ENCODE peak calls at places on chromosome 6, in eight cellular contexts. One of them, this sample, is unnamed.

GRCh38 chr6:143745160-143746133 is 67.7 kb downstream of the PHACTR2 start:
- DNase-seq in transverse colon: peak; percentile 62
- DNase-seq in stimulated activated CD4-positive, alpha-beta T cell treated with anti-CD3 and anti-CD28 coated beads, Interleukin-4, amount 100 ng/mL, for 24 hours: no peak
- DNase-seq in T-cell: no peak
- DNase-seq in RPMI7951: no peak
- DNase-seq in natural killer cell treated with Interleukin-12 subunit alpha and Interleukin-12 subunit beta and Interleukin-15 and Interleukin-18, amount 100 ng/mL, for 72 hours: no peak
- DNase-seq in anterior cingulate cortex: no peak
- DNase-seq in CD8-positive, alpha-beta memory T cell: no peak
- DNase-seq in this sample: peak; percentile 91

GRCh38 chr6:168742146-168742782 is 301.3 kb downstream of the SMOC2 start:
- DNase-seq in transverse colon: no peak
- DNase-seq in stimulated activated CD4-positive, alpha-beta T cell treated with anti-CD3 and anti-CD28 coated beads, Interleukin-4, amount 100 ng/mL, for 24 hours: no peak
- DNase-seq in T-cell: no peak
- DNase-seq in RPMI7951: no peak
- DNase-seq in natural killer cell treated with Interleukin-12 subunit alpha and Interleukin-12 subunit beta and Interleukin-15 and Interleukin-18, amount 100 ng/mL, for 72 hours: no peak
- DNase-seq in anterior cingulate cortex: no peak
- DNase-seq in CD8-positive, alpha-beta memory T cell: no peak
- DNase-seq in this sample: no peak

GRCh38 chr6:45685076-45685475 is 307.3 kb upstream of the SUPT3H start:
- DNase-seq in transverse colon: no peak
- DNase-seq in stimulated activated CD4-positive, alpha-beta T cell treated with anti-CD3 and anti-CD28 coated beads, Interleukin-4, amount 100 ng/mL, for 24 hours: no peak
- DNase-seq in T-cell: no peak
- DNase-seq in RPMI7951: no peak
- DNase-seq in natural killer cell treated with Interleukin-12 subunit alpha and Interleukin-12 subunit beta and Interleukin-15 and Interleukin-18, amount 100 ng/mL, for 72 hours: no peak
- DNase-seq in anterior cingulate cortex: no peak
- DNase-seq in CD8-positive, alpha-beta memory T cell: no peak
- DNase-seq in this sample: no peak

GRCh38 chr6:17885079-17885478 is 102.4 kb downstream of the KIF13A start:
- DNase-seq in transverse colon: no peak
- DNase-seq in stimulated activated CD4-positive, alpha-beta T cell treated with anti-CD3 and anti-CD28 coated beads, Interleukin-4, amount 100 ng/mL, for 24 hours: no peak
- DNase-seq in T-cell: no peak
- DNase-seq in RPMI7951: peak; percentile 37
- DNase-seq in natural killer cell treated with Interleukin-12 subunit alpha and Interleukin-12 subunit beta and Interleukin-15 and Interleukin-18, amount 100 ng/mL, for 72 hours: no peak
- DNase-seq in anterior cingulate cortex: no peak
- DNase-seq in CD8-positive, alpha-beta memory T cell: no peak
- DNase-seq in this sample: no peak

GRCh38 chr6:46772754-46773153 is 20.4 kb upstream of the MEP1A start:
- DNase-seq in transverse colon: peak; percentile 13
- DNase-seq in stimulated activated CD4-positive, alpha-beta T cell treated with anti-CD3 and anti-CD28 coated beads, Interleukin-4, amount 100 ng/mL, for 24 hours: no peak
- DNase-seq in T-cell: no peak
- DNase-seq in RPMI7951: no peak
- DNase-seq in natural killer cell treated with Interleukin-12 subunit alpha and Interleukin-12 subunit beta and Interleukin-15 and Interleukin-18, amount 100 ng/mL, for 72 hours: no peak
- DNase-seq in anterior cingulate cortex: no peak
- DNase-seq in CD8-positive, alpha-beta memory T cell: no peak
- DNase-seq in this sample: no peak

GRCh38 chr6:43834528-43835145 is 64.6 kb downstream of the VEGFA start:
- DNase-seq in transverse colon: no peak
- DNase-seq in stimulated activated CD4-positive, alpha-beta T cell treated with anti-CD3 and anti-CD28 coated beads, Interleukin-4, amount 100 ng/mL, for 24 hours: no peak
- DNase-seq in T-cell: no peak
- DNase-seq in RPMI7951: no peak
- DNase-seq in natural killer cell treated with Interleukin-12 subunit alpha and Interleukin-12 subunit beta and Interleukin-15 and Interleukin-18, amount 100 ng/mL, for 72 hours: no peak
- DNase-seq in anterior cingulate cortex: no peak
- DNase-seq in CD8-positive, alpha-beta memory T cell: no peak
- DNase-seq in this sample: no peak

GRCh38 chr6:37566209-37566859 is 66.6 kb upstream of the CCDC167 start:
- DNase-seq in transverse colon: peak; percentile 54
- DNase-seq in stimulated activated CD4-positive, alpha-beta T cell treated with anti-CD3 and anti-CD28 coated beads, Interleukin-4, amount 100 ng/mL, for 24 hours: peak; percentile 74
- DNase-seq in T-cell: peak; percentile 68
- DNase-seq in RPMI7951: peak; percentile 46
- DNase-seq in natural killer cell treated with Interleukin-12 subunit alpha and Interleukin-12 subunit beta and Interleukin-15 and Interleukin-18, amount 100 ng/mL, for 72 hours: no peak
- DNase-seq in anterior cingulate cortex: peak; percentile 40
- DNase-seq in CD8-positive, alpha-beta memory T cell: peak; percentile 68
- DNase-seq in this sample: peak; percentile 78

GRCh38 chr6:111892431-111892830 is 19.2 kb upstream of the FYN start:
- DNase-seq in transverse colon: no peak
- DNase-seq in stimulated activated CD4-positive, alpha-beta T cell treated with anti-CD3 and anti-CD28 coated beads, Interleukin-4, amount 100 ng/mL, for 24 hours: no peak
- DNase-seq in T-cell: no peak
- DNase-seq in RPMI7951: no peak
- DNase-seq in natural killer cell treated with Interleukin-12 subunit alpha and Interleukin-12 subunit beta and Interleukin-15 and Interleukin-18, amount 100 ng/mL, for 72 hours: no peak
- DNase-seq in anterior cingulate cortex: no peak
- DNase-seq in CD8-positive, alpha-beta memory T cell: no peak
- DNase-seq in this sample: no peak

GRCh38 chr6:29757701-29758293 is 34.6 kb downstream of the HLA-F start:
- DNase-seq in transverse colon: no peak
- DNase-seq in stimulated activated CD4-positive, alpha-beta T cell treated with anti-CD3 and anti-CD28 coated beads, Interleukin-4, amount 100 ng/mL, for 24 hours: no peak
- DNase-seq in T-cell: no peak
- DNase-seq in RPMI7951: no peak
- DNase-seq in natural killer cell treated with Interleukin-12 subunit alpha and Interleukin-12 subunit beta and Interleukin-15 and Interleukin-18, amount 100 ng/mL, for 72 hours: no peak
- DNase-seq in anterior cingulate cortex: no peak
- DNase-seq in CD8-positive, alpha-beta memory T cell: no peak
- DNase-seq in this sample: peak; percentile 61

GRCh38 chr6:4459032-4459431 is 317.2 kb upstream of the CDYL start:
- DNase-seq in transverse colon: no peak
- DNase-seq in stimulated activated CD4-positive, alpha-beta T cell treated with anti-CD3 and anti-CD28 coated beads, Interleukin-4, amount 100 ng/mL, for 24 hours: no peak
- DNase-seq in T-cell: no peak
- DNase-seq in RPMI7951: peak; percentile 89
- DNase-seq in natural killer cell treated with Interleukin-12 subunit alpha and Interleukin-12 subunit beta and Interleukin-15 and Interleukin-18, amount 100 ng/mL, for 72 hours: no peak
- DNase-seq in anterior cingulate cortex: no peak
- DNase-seq in CD8-positive, alpha-beta memory T cell: no peak
- DNase-seq in this sample: no peak

GRCh38 chr6:151209071-151209831 is 30.5 kb upstream of the AKAP12 start:
- DNase-seq in transverse colon: no peak
- DNase-seq in stimulated activated CD4-positive, alpha-beta T cell treated with anti-CD3 and anti-CD28 coated beads, Interleukin-4, amount 100 ng/mL, for 24 hours: no peak
- DNase-seq in T-cell: no peak
- DNase-seq in RPMI7951: peak; percentile 50
- DNase-seq in natural killer cell treated with Interleukin-12 subunit alpha and Interleukin-12 subunit beta and Interleukin-15 and Interleukin-18, amount 100 ng/mL, for 72 hours: no peak
- DNase-seq in anterior cingulate cortex: no peak
- DNase-seq in CD8-positive, alpha-beta memory T cell: no peak
- DNase-seq in this sample: peak; percentile 90

GRCh38 chr6:162019311-162019710 is 708.3 kb downstream of the PRKN start:
- DNase-seq in transverse colon: no peak
- DNase-seq in stimulated activated CD4-positive, alpha-beta T cell treated with anti-CD3 and anti-CD28 coated beads, Interleukin-4, amount 100 ng/mL, for 24 hours: no peak
- DNase-seq in T-cell: no peak
- DNase-seq in RPMI7951: no peak
- DNase-seq in natural killer cell treated with Interleukin-12 subunit alpha and Interleukin-12 subunit beta and Interleukin-15 and Interleukin-18, amount 100 ng/mL, for 72 hours: no peak
- DNase-seq in anterior cingulate cortex: no peak
- DNase-seq in CD8-positive, alpha-beta memory T cell: no peak
- DNase-seq in this sample: no peak

GRCh38 chr6:96939019-96939805 is 14.7 kb downstream of the KLHL32 start:
- DNase-seq in transverse colon: no peak
- DNase-seq in stimulated activated CD4-positive, alpha-beta T cell treated with anti-CD3 and anti-CD28 coated beads, Interleukin-4, amount 100 ng/mL, for 24 hours: peak; percentile 17
- DNase-seq in T-cell: no peak
- DNase-seq in RPMI7951: peak; percentile 84
- DNase-seq in natural killer cell treated with Interleukin-12 subunit alpha and Interleukin-12 subunit beta and Interleukin-15 and Interleukin-18, amount 100 ng/mL, for 72 hours: no peak
- DNase-seq in anterior cingulate cortex: peak; percentile 25
- DNase-seq in CD8-positive, alpha-beta memory T cell: no peak
- DNase-seq in this sample: no peak

GRCh38 chr6:16432075-16433032 is 194.0 kb downstream of the GMPR start:
- DNase-seq in transverse colon: no peak
- DNase-seq in stimulated activated CD4-positive, alpha-beta T cell treated with anti-CD3 and anti-CD28 coated beads, Interleukin-4, amount 100 ng/mL, for 24 hours: no peak
- DNase-seq in T-cell: no peak
- DNase-seq in RPMI7951: peak; percentile 37
- DNase-seq in natural killer cell treated with Interleukin-12 subunit alpha and Interleukin-12 subunit beta and Interleukin-15 and Interleukin-18, amount 100 ng/mL, for 72 hours: no peak
- DNase-seq in anterior cingulate cortex: no peak
- DNase-seq in CD8-positive, alpha-beta memory T cell: no peak
- DNase-seq in this sample: no peak

GRCh38 chr6:2222275-2222842 is 23.0 kb downstream of the GMDS start:
- DNase-seq in transverse colon: no peak
- DNase-seq in stimulated activated CD4-positive, alpha-beta T cell treated with anti-CD3 and anti-CD28 coated beads, Interleukin-4, amount 100 ng/mL, for 24 hours: no peak
- DNase-seq in T-cell: no peak
- DNase-seq in RPMI7951: no peak
- DNase-seq in natural killer cell treated with Interleukin-12 subunit alpha and Interleukin-12 subunit beta and Interleukin-15 and Interleukin-18, amount 100 ng/mL, for 72 hours: no peak
- DNase-seq in anterior cingulate cortex: no peak
- DNase-seq in CD8-positive, alpha-beta memory T cell: no peak
- DNase-seq in this sample: peak; percentile 50

GRCh38 chr6:1618305-1619105 is 8.8 kb downstream of the FOXC1 start:
- DNase-seq in transverse colon: no peak
- DNase-seq in stimulated activated CD4-positive, alpha-beta T cell treated with anti-CD3 and anti-CD28 coated beads, Interleukin-4, amount 100 ng/mL, for 24 hours: no peak
- DNase-seq in T-cell: no peak
- DNase-seq in RPMI7951: no peak
- DNase-seq in natural killer cell treated with Interleukin-12 subunit alpha and Interleukin-12 subunit beta and Interleukin-15 and Interleukin-18, amount 100 ng/mL, for 72 hours: no peak
- DNase-seq in anterior cingulate cortex: no peak
- DNase-seq in CD8-positive, alpha-beta memory T cell: no peak
- DNase-seq in this sample: no peak

GRCh38 chr6:156639023-156639728 is 138.0 kb upstream of the ARID1B start:
- DNase-seq in transverse colon: no peak
- DNase-seq in stimulated activated CD4-positive, alpha-beta T cell treated with anti-CD3 and anti-CD28 coated beads, Interleukin-4, amount 100 ng/mL, for 24 hours: no peak
- DNase-seq in T-cell: no peak
- DNase-seq in RPMI7951: peak; percentile 74
- DNase-seq in natural killer cell treated with Interleukin-12 subunit alpha and Interleukin-12 subunit beta and Interleukin-15 and Interleukin-18, amount 100 ng/mL, for 72 hours: no peak
- DNase-seq in anterior cingulate cortex: no peak
- DNase-seq in CD8-positive, alpha-beta memory T cell: no peak
- DNase-seq in this sample: no peak

GRCh38 chr6:39104528-39104927 is 10.5 kb downstream of the SAYSD1 start:
- DNase-seq in transverse colon: no peak
- DNase-seq in stimulated activated CD4-positive, alpha-beta T cell treated with anti-CD3 and anti-CD28 coated beads, Interleukin-4, amount 100 ng/mL, for 24 hours: no peak
- DNase-seq in T-cell: no peak
- DNase-seq in RPMI7951: no peak
- DNase-seq in natural killer cell treated with Interleukin-12 subunit alpha and Interleukin-12 subunit beta and Interleukin-15 and Interleukin-18, amount 100 ng/mL, for 72 hours: no peak
- DNase-seq in anterior cingulate cortex: no peak
- DNase-seq in CD8-positive, alpha-beta memory T cell: no peak
- DNase-seq in this sample: no peak

GRCh38 chr6:135451617-135452190 is 45.8 kb downstream of the AHI1 start:
- DNase-seq in transverse colon: no peak
- DNase-seq in stimulated activated CD4-positive, alpha-beta T cell treated with anti-CD3 and anti-CD28 coated beads, Interleukin-4, amount 100 ng/mL, for 24 hours: no peak
- DNase-seq in T-cell: no peak
- DNase-seq in RPMI7951: peak; percentile 37
- DNase-seq in natural killer cell treated with Interleukin-12 subunit alpha and Interleukin-12 subunit beta and Interleukin-15 and Interleukin-18, amount 100 ng/mL, for 72 hours: no peak
- DNase-seq in anterior cingulate cortex: no peak
- DNase-seq in CD8-positive, alpha-beta memory T cell: peak; percentile 26
- DNase-seq in this sample: peak; percentile 57

GRCh38 chr6:98769546-98769945 is 64.8 kb upstream of the POU3F2 start:
- DNase-seq in transverse colon: no peak
- DNase-seq in stimulated activated CD4-positive, alpha-beta T cell treated with anti-CD3 and anti-CD28 coated beads, Interleukin-4, amount 100 ng/mL, for 24 hours: peak; percentile 6
- DNase-seq in T-cell: no peak
- DNase-seq in RPMI7951: peak; percentile 22
- DNase-seq in natural killer cell treated with Interleukin-12 subunit alpha and Interleukin-12 subunit beta and Interleukin-15 and Interleukin-18, amount 100 ng/mL, for 72 hours: no peak
- DNase-seq in anterior cingulate cortex: no peak
- DNase-seq in CD8-positive, alpha-beta memory T cell: no peak
- DNase-seq in this sample: peak; percentile 74

GRCh38 chr6:45714795-45715507 is 300.7 kb downstream of the CLIC5 start:
- DNase-seq in transverse colon: peak; percentile 59
- DNase-seq in stimulated activated CD4-positive, alpha-beta T cell treated with anti-CD3 and anti-CD28 coated beads, Interleukin-4, amount 100 ng/mL, for 24 hours: peak; percentile 63
- DNase-seq in T-cell: peak; percentile 8
- DNase-seq in RPMI7951: peak; percentile 93
- DNase-seq in natural killer cell treated with Interleukin-12 subunit alpha and Interleukin-12 subunit beta and Interleukin-15 and Interleukin-18, amount 100 ng/mL, for 72 hours: no peak
- DNase-seq in anterior cingulate cortex: peak; percentile 42
- DNase-seq in CD8-positive, alpha-beta memory T cell: peak; percentile 62
- DNase-seq in this sample: peak; percentile 2

GRCh38 chr6:129314575-129314974 is 395.4 kb downstream of the ARHGAP18 start:
- DNase-seq in transverse colon: no peak
- DNase-seq in stimulated activated CD4-positive, alpha-beta T cell treated with anti-CD3 and anti-CD28 coated beads, Interleukin-4, amount 100 ng/mL, for 24 hours: no peak
- DNase-seq in T-cell: no peak
- DNase-seq in RPMI7951: no peak
- DNase-seq in natural killer cell treated with Interleukin-12 subunit alpha and Interleukin-12 subunit beta and Interleukin-15 and Interleukin-18, amount 100 ng/mL, for 72 hours: no peak
- DNase-seq in anterior cingulate cortex: no peak
- DNase-seq in CD8-positive, alpha-beta memory T cell: no peak
- DNase-seq in this sample: no peak

GRCh38 chr6:16758163-16758975 is 2.9 kb downstream of the ATXN1 start:
- DNase-seq in transverse colon: no peak
- DNase-seq in stimulated activated CD4-positive, alpha-beta T cell treated with anti-CD3 and anti-CD28 coated beads, Interleukin-4, amount 100 ng/mL, for 24 hours: no peak
- DNase-seq in T-cell: no peak
- DNase-seq in RPMI7951: no peak
- DNase-seq in natural killer cell treated with Interleukin-12 subunit alpha and Interleukin-12 subunit beta and Interleukin-15 and Interleukin-18, amount 100 ng/mL, for 72 hours: no peak
- DNase-seq in anterior cingulate cortex: no peak
- DNase-seq in CD8-positive, alpha-beta memory T cell: peak; percentile 34
- DNase-seq in this sample: peak; percentile 64

GRCh38 chr6:168333039-168333438 is 13.5 kb upstream of the DACT2 start:
- DNase-seq in transverse colon: peak; percentile 53
- DNase-seq in stimulated activated CD4-positive, alpha-beta T cell treated with anti-CD3 and anti-CD28 coated beads, Interleukin-4, amount 100 ng/mL, for 24 hours: no peak
- DNase-seq in T-cell: no peak
- DNase-seq in RPMI7951: no peak
- DNase-seq in natural killer cell treated with Interleukin-12 subunit alpha and Interleukin-12 subunit beta and Interleukin-15 and Interleukin-18, amount 100 ng/mL, for 72 hours: no peak
- DNase-seq in anterior cingulate cortex: no peak
- DNase-seq in CD8-positive, alpha-beta memory T cell: no peak
- DNase-seq in this sample: peak; percentile 36

GRCh38 chr6:24330137-24330732 is 27.6 kb downstream of the DCDC2 start:
- DNase-seq in transverse colon: no peak
- DNase-seq in stimulated activated CD4-positive, alpha-beta T cell treated with anti-CD3 and anti-CD28 coated beads, Interleukin-4, amount 100 ng/mL, for 24 hours: no peak
- DNase-seq in T-cell: no peak
- DNase-seq in RPMI7951: peak; percentile 54
- DNase-seq in natural killer cell treated with Interleukin-12 subunit alpha and Interleukin-12 subunit beta and Interleukin-15 and Interleukin-18, amount 100 ng/mL, for 72 hours: no peak
- DNase-seq in anterior cingulate cortex: no peak
- DNase-seq in CD8-positive, alpha-beta memory T cell: no peak
- DNase-seq in this sample: no peak